ENCODE peak calls at places on chromosomes 5 and 9, in seven cellular contexts. One of them, this sample, is unnamed.

GRCh38 chr5:31186672-31187267 is 6.7 kb upstream of the CDH6 start:
- DNase-seq in neural progenitor cell: peak; percentile 61
- DNase-seq in cardiac muscle cell: peak; percentile 59
- DNase-seq in Peyer's patch: no peak
- DNase-seq in breast epithelium: no peak
- DNase-seq in A549: peak; percentile 25
- DNase-seq in right cardiac atrium: no peak
- DNase-seq in this sample: no peak

GRCh38 chr9:98222885-98223640 is 30.6 kb upstream of the CORO2A start:
- DNase-seq in neural progenitor cell: no peak
- DNase-seq in cardiac muscle cell: no peak
- DNase-seq in Peyer's patch: no peak
- DNase-seq in breast epithelium: peak; percentile 83
- DNase-seq in A549: peak; percentile 72
- DNase-seq in right cardiac atrium: no peak
- DNase-seq in this sample: peak; percentile 95

GRCh38 chr5:14250094-14250777 is 107.1 kb downstream of the TRIO start:
- DNase-seq in neural progenitor cell: peak; percentile 85
- DNase-seq in cardiac muscle cell: no peak
- DNase-seq in Peyer's patch: no peak
- DNase-seq in breast epithelium: peak; percentile 77
- DNase-seq in A549: no peak
- DNase-seq in right cardiac atrium: peak; percentile 69
- DNase-seq in this sample: peak; percentile 35

GRCh38 chr9:28024616-28025147 is 451.4 kb upstream of the C9orf72 start:
- DNase-seq in neural progenitor cell: no peak
- DNase-seq in cardiac muscle cell: no peak
- DNase-seq in Peyer's patch: no peak
- DNase-seq in breast epithelium: no peak
- DNase-seq in A549: no peak
- DNase-seq in right cardiac atrium: no peak
- DNase-seq in this sample: no peak

GRCh38 chr9:79471577-79472543 is 99.9 kb upstream of the TLE4 start:
- DNase-seq in neural progenitor cell: peak; percentile 39
- DNase-seq in cardiac muscle cell: peak; percentile 42
- DNase-seq in Peyer's patch: no peak
- DNase-seq in breast epithelium: peak; percentile 34
- DNase-seq in A549: no peak
- DNase-seq in right cardiac atrium: peak; percentile 74
- DNase-seq in this sample: peak; percentile 34

GRCh38 chr5:173016069-173016455 is 32.5 kb downstream of the ATP6V0E1 start:
- DNase-seq in neural progenitor cell: no peak
- DNase-seq in cardiac muscle cell: no peak
- DNase-seq in Peyer's patch: no peak
- DNase-seq in breast epithelium: no peak
- DNase-seq in A549: no peak
- DNase-seq in right cardiac atrium: no peak
- DNase-seq in this sample: no peak

GRCh38 chr9:108655818-108656217 is 200.0 kb downstream of the ACTL7B start:
- DNase-seq in neural progenitor cell: no peak
- DNase-seq in cardiac muscle cell: no peak
- DNase-seq in Peyer's patch: no peak
- DNase-seq in breast epithelium: no peak
- DNase-seq in A549: no peak
- DNase-seq in right cardiac atrium: no peak
- DNase-seq in this sample: no peak

GRCh38 chr9:125544988-125545651 is 161.9 kb downstream of the MAPKAP1 start:
- DNase-seq in neural progenitor cell: no peak
- DNase-seq in cardiac muscle cell: no peak
- DNase-seq in Peyer's patch: no peak
- DNase-seq in breast epithelium: no peak
- DNase-seq in A549: no peak
- DNase-seq in right cardiac atrium: peak; percentile 37
- DNase-seq in this sample: no peak

GRCh38 chr5:148145916-148146315 is 22.4 kb upstream of the SPINK14 start:
- DNase-seq in neural progenitor cell: no peak
- DNase-seq in cardiac muscle cell: peak; percentile 12
- DNase-seq in Peyer's patch: no peak
- DNase-seq in breast epithelium: peak; percentile 49
- DNase-seq in A549: no peak
- DNase-seq in right cardiac atrium: no peak
- DNase-seq in this sample: peak; percentile 11

GRCh38 chr5:180598316-180598701 is 7.0 kb upstream of the SCGB3A1 start:
- DNase-seq in neural progenitor cell: no peak
- DNase-seq in cardiac muscle cell: no peak
- DNase-seq in Peyer's patch: peak; percentile 24
- DNase-seq in breast epithelium: no peak
- DNase-seq in A549: no peak
- DNase-seq in right cardiac atrium: no peak
- DNase-seq in this sample: no peak

GRCh38 chr9:78236511-78236950 is 656 bp downstream of the CEP78 start:
- DNase-seq in neural progenitor cell: peak; percentile 37
- DNase-seq in cardiac muscle cell: no peak
- DNase-seq in Peyer's patch: no peak
- DNase-seq in breast epithelium: no peak
- DNase-seq in A549: peak; percentile 40
- DNase-seq in right cardiac atrium: no peak
- DNase-seq in this sample: no peak

GRCh38 chr5:122187426-122187825 is 58.1 kb downstream of the ZNF474 start:
- DNase-seq in neural progenitor cell: no peak
- DNase-seq in cardiac muscle cell: no peak
- DNase-seq in Peyer's patch: no peak
- DNase-seq in breast epithelium: no peak
- DNase-seq in A549: no peak
- DNase-seq in right cardiac atrium: peak; percentile 41
- DNase-seq in this sample: no peak

GRCh38 chr9:36864491-36865410 is 169.3 kb downstream of the PAX5 start:
- DNase-seq in neural progenitor cell: peak; percentile 75
- DNase-seq in cardiac muscle cell: peak; percentile 61
- DNase-seq in Peyer's patch: no peak
- DNase-seq in breast epithelium: no peak
- DNase-seq in A549: no peak
- DNase-seq in right cardiac atrium: no peak
- DNase-seq in this sample: no peak

GRCh38 chr5:15463231-15463630 is 36.7 kb upstream of the FBXL7 start:
- DNase-seq in neural progenitor cell: peak; percentile 57
- DNase-seq in cardiac muscle cell: peak; percentile 35
- DNase-seq in Peyer's patch: no peak
- DNase-seq in breast epithelium: no peak
- DNase-seq in A549: no peak
- DNase-seq in right cardiac atrium: no peak
- DNase-seq in this sample: peak; percentile 52

GRCh38 chr9:84966876-84967830 is 297.6 kb downstream of the NTRK2 start:
- DNase-seq in neural progenitor cell: peak; percentile 77
- DNase-seq in cardiac muscle cell: peak; percentile 33
- DNase-seq in Peyer's patch: no peak
- DNase-seq in breast epithelium: no peak
- DNase-seq in A549: no peak
- DNase-seq in right cardiac atrium: no peak
- DNase-seq in this sample: peak; percentile 11

GRCh38 chr5:133081716-133082115 is 29.9 kb downstream of the HSPA4 start:
- DNase-seq in neural progenitor cell: no peak
- DNase-seq in cardiac muscle cell: no peak
- DNase-seq in Peyer's patch: no peak
- DNase-seq in breast epithelium: no peak
- DNase-seq in A549: no peak
- DNase-seq in right cardiac atrium: no peak
- DNase-seq in this sample: no peak

GRCh38 chr9:88198346-88198807 is 60.1 kb upstream of the SPATA31C2 start:
- DNase-seq in neural progenitor cell: no peak
- DNase-seq in cardiac muscle cell: no peak
- DNase-seq in Peyer's patch: no peak
- DNase-seq in breast epithelium: no peak
- DNase-seq in A549: peak; percentile 17
- DNase-seq in right cardiac atrium: no peak
- DNase-seq in this sample: peak; percentile 89

GRCh38 chr9:93669958-93670207 is 93.5 kb downstream of the PHF2 start:
- DNase-seq in neural progenitor cell: no peak
- DNase-seq in cardiac muscle cell: no peak
- DNase-seq in Peyer's patch: peak; percentile 23
- DNase-seq in breast epithelium: no peak
- DNase-seq in A549: no peak
- DNase-seq in right cardiac atrium: peak; percentile 9
- DNase-seq in this sample: peak; percentile 15

GRCh38 chr5:88675758-88676636 is 207.0 kb downstream of the MEF2C start:
- DNase-seq in neural progenitor cell: peak; percentile 53
- DNase-seq in cardiac muscle cell: peak; percentile 55
- DNase-seq in Peyer's patch: peak; percentile 53
- DNase-seq in breast epithelium: no peak
- DNase-seq in A549: peak; percentile 50
- DNase-seq in right cardiac atrium: no peak
- DNase-seq in this sample: peak; percentile 91

GRCh38 chr5:181281077-181281983 is 20.4 kb upstream of the TRIM52 start:
- DNase-seq in neural progenitor cell: peak; percentile 96
- DNase-seq in cardiac muscle cell: peak; percentile 89
- DNase-seq in Peyer's patch: no peak
- DNase-seq in breast epithelium: no peak
- DNase-seq in A549: no peak
- DNase-seq in right cardiac atrium: no peak
- DNase-seq in this sample: peak; percentile 88

GRCh38 chr5:181160144-181160754 is 12.9 kb downstream of the OR2V2 start:
- DNase-seq in neural progenitor cell: peak; percentile 78
- DNase-seq in cardiac muscle cell: peak; percentile 12
- DNase-seq in Peyer's patch: no peak
- DNase-seq in breast epithelium: peak; percentile 65
- DNase-seq in A549: peak; percentile 87
- DNase-seq in right cardiac atrium: peak; percentile 43
- DNase-seq in this sample: peak; percentile 75

GRCh38 chr5:62931551-62931950 is 352.9 kb downstream of the LRRC70 start:
- DNase-seq in neural progenitor cell: no peak
- DNase-seq in cardiac muscle cell: no peak
- DNase-seq in Peyer's patch: no peak
- DNase-seq in breast epithelium: no peak
- DNase-seq in A549: no peak
- DNase-seq in right cardiac atrium: no peak
- DNase-seq in this sample: no peak

GRCh38 chr9:122857810-122858209 is 29.4 kb upstream of the PDCL start:
- DNase-seq in neural progenitor cell: no peak
- DNase-seq in cardiac muscle cell: no peak
- DNase-seq in Peyer's patch: no peak
- DNase-seq in breast epithelium: no peak
- DNase-seq in A549: no peak
- DNase-seq in right cardiac atrium: no peak
- DNase-seq in this sample: no peak

DNA sequence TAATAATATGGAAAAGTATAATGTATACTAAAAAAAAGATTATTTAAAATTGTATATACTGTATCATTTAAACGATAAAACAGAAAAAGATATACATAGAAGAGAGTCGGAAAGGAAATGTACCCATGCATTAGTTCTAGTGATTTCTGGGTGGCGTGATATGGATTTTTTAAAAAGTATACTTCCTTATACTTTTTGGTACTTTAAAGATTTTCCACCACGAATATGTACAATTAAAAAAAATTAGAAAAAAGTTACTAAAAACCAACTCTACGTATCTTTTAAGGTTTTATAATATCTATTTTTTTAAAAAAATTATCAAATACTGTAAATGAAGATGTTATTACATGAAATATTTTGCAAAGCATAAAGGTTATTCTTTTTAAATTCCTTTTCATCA is 12.3 kb downstream of the PHF19 start:
- DNase-seq in neural progenitor cell: no peak
- DNase-seq in cardiac muscle cell: no peak
- DNase-seq in Peyer's patch: no peak
- DNase-seq in breast epithelium: no peak
- DNase-seq in A549: no peak
- DNase-seq in right cardiac atrium: no peak
- DNase-seq in this sample: no peak
- H3K27ac ChIP-seq in neural progenitor cell: no peak overlapping the region
- H3K27ac ChIP-seq in cardiac muscle cell: no peak overlapping the region
- H3K27ac ChIP-seq in Peyer's patch: no peak overlapping the region
- H3K27ac ChIP-seq in breast epithelium: no peak overlapping the region
- H3K27ac ChIP-seq in A549: no peak overlapping the region
- H3K27ac ChIP-seq in right cardiac atrium: no peak overlapping the region
- H3K27ac ChIP-seq in this sample: no peak overlapping the region

GRCh38 chr9:127860260-127860659 is 5.8 kb upstream of the ENG start:
- DNase-seq in neural progenitor cell: no peak
- DNase-seq in cardiac muscle cell: peak; percentile 81
- DNase-seq in Peyer's patch: no peak
- DNase-seq in breast epithelium: no peak
- DNase-seq in A549: no peak
- DNase-seq in right cardiac atrium: peak; percentile 87
- DNase-seq in this sample: no peak
- H3K4me1 ChIP-seq in neural progenitor cell: no peaks in the 10 kb centered on the region
- H3K4me1 ChIP-seq in cardiac muscle cell: peaks cover 54% of the 10 kb centered on the region
- H3K4me1 ChIP-seq in Peyer's patch: peaks cover 33% of the 10 kb centered on the region
- H3K4me1 ChIP-seq in breast epithelium: no peaks in the 10 kb centered on the region
- H3K4me1 ChIP-seq in A549: no peaks in the 10 kb centered on the region
- H3K4me1 ChIP-seq in right cardiac atrium: peaks cover 41% of the 10 kb centered on the region
- H3K4me1 ChIP-seq in this sample: peaks cover 40% of the 10 kb centered on the region

GRCh38 chr9:69743930-69744329 is 15.9 kb downstream of the PTAR1 start:
- DNase-seq in neural progenitor cell: no peak
- DNase-seq in cardiac muscle cell: no peak
- DNase-seq in Peyer's patch: no peak
- DNase-seq in breast epithelium: no peak
- DNase-seq in A549: no peak
- DNase-seq in right cardiac atrium: no peak
- DNase-seq in this sample: no peak
- H3K4me3 ChIP-seq in neural progenitor cell: no peak overlapping the region
- H3K4me3 ChIP-seq in cardiac muscle cell: no peak overlapping the region
- H3K4me3 ChIP-seq in Peyer's patch: no peak overlapping the region
- H3K4me3 ChIP-seq in breast epithelium: no peak overlapping the region
- H3K4me3 ChIP-seq in A549: no peak overlapping the region
- H3K4me3 ChIP-seq in right cardiac atrium: no peak overlapping the region
- H3K4me3 ChIP-seq in this sample: no peak overlapping the region

GRCh38 chr9:128087262-128087661 is 19.2 kb downstream of the SLC25A25 start:
- DNase-seq in neural progenitor cell: no peak
- DNase-seq in cardiac muscle cell: no peak
- DNase-seq in Peyer's patch: no peak
- DNase-seq in breast epithelium: no peak
- DNase-seq in A549: no peak
- DNase-seq in right cardiac atrium: no peak
- DNase-seq in this sample: no peak

GRCh38 chr9:128088253-128088945 is 20.4 kb downstream of the SLC25A25 start:
- DNase-seq in neural progenitor cell: no peak
- DNase-seq in cardiac muscle cell: no peak
- DNase-seq in Peyer's patch: no peak
- DNase-seq in breast epithelium: no peak
- DNase-seq in A549: no peak
- DNase-seq in right cardiac atrium: no peak
- DNase-seq in this sample: no peak

GRCh38 chr9:128085852-128086409 is 17.9 kb downstream of the SLC25A25 start:
- DNase-seq in neural progenitor cell: no peak
- DNase-seq in cardiac muscle cell: no peak
- DNase-seq in Peyer's patch: no peak
- DNase-seq in breast epithelium: no peak
- DNase-seq in A549: no peak
- DNase-seq in right cardiac atrium: no peak
- DNase-seq in this sample: no peak

GRCh38 chr9:128082173-128082572 is 14.1 kb downstream of the SLC25A25 start:
- DNase-seq in neural progenitor cell: peak; percentile 50
- DNase-seq in cardiac muscle cell: no peak
- DNase-seq in Peyer's patch: no peak
- DNase-seq in breast epithelium: peak; percentile 71
- DNase-seq in A549: no peak
- DNase-seq in right cardiac atrium: no peak
- DNase-seq in this sample: no peak

DNA sequence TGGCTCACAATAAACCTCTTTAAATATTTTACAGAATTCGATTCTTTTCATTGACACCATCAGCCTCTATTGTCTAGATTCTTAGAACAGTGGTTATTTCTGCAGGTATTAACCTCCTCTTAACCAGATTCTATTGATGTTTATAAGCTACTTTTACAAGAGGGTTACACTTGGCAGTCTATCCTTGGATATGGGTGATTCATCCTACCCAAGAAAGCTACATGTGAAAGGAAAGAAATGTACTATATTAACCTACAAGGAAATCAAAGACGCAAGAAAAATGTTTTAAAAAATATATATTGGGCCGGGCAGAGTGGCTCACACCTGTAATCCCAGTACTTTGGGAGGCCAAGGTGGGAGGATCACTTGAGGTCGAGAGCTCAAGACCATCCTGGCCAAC is 16.7 kb downstream of the SLC25A25 start:
- DNase-seq in neural progenitor cell: no peak
- DNase-seq in cardiac muscle cell: no peak
- DNase-seq in Peyer's patch: no peak
- DNase-seq in breast epithelium: no peak
- DNase-seq in A549: no peak
- DNase-seq in right cardiac atrium: no peak
- DNase-seq in this sample: no peak
- H3K27ac ChIP-seq in neural progenitor cell: no peak overlapping the region
- H3K27ac ChIP-seq in cardiac muscle cell: no peak overlapping the region
- H3K27ac ChIP-seq in Peyer's patch: no peak overlapping the region
- H3K27ac ChIP-seq in breast epithelium: no peak overlapping the region
- H3K27ac ChIP-seq in A549: no peak overlapping the region
- H3K27ac ChIP-seq in right cardiac atrium: no peak overlapping the region
- H3K27ac ChIP-seq in this sample: no peak overlapping the region

This sample was measured in SJCRH30.